ENCODE peak calls at places on chromosomes 1 and 21, in four cellular contexts. I is RWPE2, O is IMR-90, G is suprapubic skin. W is an unnamed sample.

GRCh38 chr1:68143633-68144032 is 88.7 kb downstream of the WLS start:
- DNase-seq in I (no peak), G (no peak), O (no peak), W (no peak)

GRCh38 chr1:7229696-7230095 is 444.4 kb downstream of the CAMTA1 start:
- DNase-seq in G (no peak), I (no peak), O (peak; percentile 74), W (peak; percentile 69)

GRCh38 chr21:14545906-14546480 is at the start of gene SAMSN1:
- DNase-seq in I (no peak), O (no peak), G (no peak), W (no peak)

GRCh38 chr1:91166106-91166712 is 144.4 kb upstream of the ZNF644 start:
- DNase-seq in O (peak; percentile 56), G (no peak), I (no peak), W (peak; percentile 78)

GRCh38 chr1:54309631-54310366 is 96.4 kb downstream of the SSBP3 start:
- DNase-seq in I (no peak), O (no peak), G (no peak), W (no peak)

GRCh38 chr1:10677508-10678364 is 118.7 kb downstream of the CASZ1 start:
- DNase-seq in I (no peak), G (no peak), O (no peak), W (peak; percentile 16)

GRCh38 chr1:2443285-2444137 is 31.1 kb upstream of the PEX10 start:
- DNase-seq in O (no peak), G (no peak), I (no peak), W (no peak)

GRCh38 chr1:217622042-217622441 is 8.8 kb downstream of the GPATCH2 start:
- DNase-seq in G (no peak), O (no peak), I (no peak), W (no peak)

GRCh38 chr1:160550572-160551034 is 27.5 kb upstream of the SLAMF6 start:
- DNase-seq in G (no peak), I (no peak), O (no peak), W (no peak)

GRCh38 chr1:11531314-11531870 is 52.4 kb downstream of the DISP3 start:
- DNase-seq in O (no peak), G (peak; percentile 58), I (no peak), W (peak; percentile 6)

GRCh38 chr1:43908858-43909257 is 24.7 kb upstream of the ARTN start:
- DNase-seq in I (no peak), G (no peak), O (no peak), W (no peak)

GRCh38 chr1:94720091-94720793 is 99.9 kb upstream of the SLC44A3 start:
- DNase-seq in G (no peak), I (no peak), O (no peak), W (peak; percentile 38)

GRCh38 chr1:156684227-156684782 is 7.1 kb upstream of the NES start:
- DNase-seq in I (no peak), O (peak; percentile 76), G (no peak), W (peak; percentile 86)

GRCh38 chr1:5570931-5571330 is 421.3 kb downstream of the NPHP4 start:
- DNase-seq in G (no peak), I (no peak), O (no peak), W (no peak)

GRCh38 chr1:219945795-219946194 is 17.4 kb upstream of the SLC30A10 start:
- DNase-seq in G (no peak), O (no peak), I (no peak), W (no peak)

GRCh38 chr21:16072692-16073091 is 342.9 kb downstream of the USP25 start:
- DNase-seq in I (no peak), G (no peak), O (peak; percentile 93), W (peak; percentile 93)

GRCh38 chr1:3284691-3285090 is 169.8 kb upstream of the ARHGEF16 start:
- DNase-seq in O (no peak), I (no peak), G (no peak), W (no peak)

GRCh38 chr1:114341886-114342285 is 169.1 kb downstream of the TRIM33 start:
- DNase-seq in I (no peak), G (no peak), O (no peak), W (no peak)

GRCh38 chr1:150543500-150544143 is 5.6 kb upstream of the ADAMTSL4 start:
- DNase-seq in O (no peak), G (no peak), I (no peak), W (peak; percentile 86)

GRCh38 chr1:23187637-23188036 is 19.0 kb upstream of the LUZP1 start:
- DNase-seq in G (no peak), I (no peak), O (no peak), W (no peak)

GRCh38 chr1:209853677-209854076 is 25.9 kb downstream of the UTP25 start:
- DNase-seq in G (no peak), I (no peak), O (no peak), W (no peak)

GRCh38 chr1:88984553-88984945 is 7.9 kb downstream of the KYAT3 start:
- DNase-seq in G (no peak), I (no peak), O (no peak), W (peak; percentile 35)

GRCh38 chr1:151311589-151312331 is 15.5 kb downstream of the PI4KB start:
- DNase-seq in G (no peak), O (peak; percentile 100), I (peak; percentile 98), W (peak; percentile 100)

GRCh38 chr1:10791117-10791951 is 5.1 kb downstream of the CASZ1 start:
- DNase-seq in G (no peak), I (no peak), O (no peak), W (no peak)

GRCh38 chr21:32470206-32470605 is 57.7 kb downstream of the EVA1C start:
- DNase-seq in I (no peak), O (no peak), G (no peak), W (no peak)

GRCh38 chr21:32844653-32845443 is 73.3 kb upstream of the PAXBP1 start:
- DNase-seq in O (peak; percentile 43), G (no peak), I (no peak), W (peak; percentile 95)

GRCh38 chr1:31663622-31664452 is 19.2 kb upstream of the PEF1 start:
- DNase-seq in G (no peak), O (peak; percentile 22), I (no peak), W (peak; percentile 65)

DNA sequence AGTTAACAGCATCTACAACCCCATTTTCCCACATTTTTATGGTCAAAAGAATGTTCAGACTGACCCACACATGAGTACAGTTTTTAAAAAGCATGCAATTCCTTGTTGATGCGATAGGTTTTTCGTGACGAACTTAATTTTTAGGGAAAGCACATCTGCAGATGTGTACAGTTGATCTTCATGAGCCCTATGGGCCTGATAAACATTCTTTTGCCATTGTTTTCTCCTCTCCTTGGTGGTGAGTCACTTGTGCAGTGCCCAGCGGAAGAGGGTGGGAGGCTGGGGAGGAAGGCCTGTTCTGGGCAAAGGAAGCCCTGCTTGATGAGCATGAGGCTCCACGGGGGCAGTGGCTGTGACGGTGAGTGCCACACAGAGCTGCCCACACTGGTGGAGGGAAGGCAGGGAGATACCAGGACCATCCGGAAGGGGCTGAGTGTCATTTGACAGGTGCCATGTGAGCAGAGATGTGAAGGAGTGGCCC is 5.3 kb downstream of the ARF1 start:
- DNase-seq in I (no peak), G (no peak), O (peak; percentile 65), W (peak; percentile 92)
- H3K4me1 ChIP-seq in I (peaks cover 44% of the 10 kb centered on the region), G (peaks cover 92% of the 10 kb centered on the region), O (peaks cover 39% of the 10 kb centered on the region), W (peaks cover 78% of the 10 kb centered on the region)

DNA sequence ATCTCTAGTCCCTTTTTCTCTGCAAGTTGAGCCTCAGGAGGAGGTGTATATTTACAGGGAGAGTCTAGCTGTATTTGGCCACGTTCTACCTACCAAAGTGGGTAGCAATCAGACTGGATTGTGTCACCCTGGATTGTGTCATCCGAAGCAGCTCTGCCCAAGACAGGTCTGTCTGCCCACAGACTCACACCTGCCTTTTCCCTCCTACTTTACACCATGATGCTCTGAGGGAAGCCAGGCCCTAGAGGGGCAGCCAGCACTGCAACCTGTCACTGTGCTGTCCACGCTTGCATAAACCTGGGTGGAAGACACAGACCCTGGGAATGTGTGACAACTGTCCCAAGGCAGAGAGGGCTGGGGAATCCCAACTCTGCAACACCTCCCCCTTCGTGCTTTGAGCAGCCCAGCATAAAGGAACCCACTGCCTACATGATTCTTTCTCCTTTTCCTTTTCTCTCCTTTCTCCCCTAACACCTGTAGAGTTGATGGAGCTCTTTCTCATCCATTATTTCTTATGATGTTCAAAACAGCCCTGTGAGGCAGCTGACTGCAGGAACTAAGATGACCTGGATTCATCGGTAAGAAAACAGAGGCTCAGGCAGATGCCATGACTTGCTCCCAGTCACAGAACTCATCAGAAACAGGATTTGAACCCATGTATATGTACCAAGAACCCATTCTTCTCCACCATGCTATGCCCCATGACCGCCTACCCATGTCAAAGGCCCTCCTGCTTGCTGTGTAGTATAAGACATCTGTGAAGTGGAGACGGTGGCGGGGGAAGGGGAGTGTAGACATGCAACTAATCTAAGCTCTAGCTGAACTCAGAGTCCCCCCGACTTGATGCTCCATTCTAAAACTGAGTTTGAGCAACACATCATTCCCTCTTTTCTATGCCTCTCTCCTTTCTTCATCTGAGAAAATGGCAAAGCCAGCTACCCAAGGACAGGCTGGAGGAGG is 56.0 kb downstream of the ITPKB start:
- DNase-seq in O (no peak), G (no peak), I (no peak), W (no peak)
- H3K27ac ChIP-seq in O (no peak overlapping the region), G (no peak overlapping the region), I (no peak overlapping the region), W (no peak overlapping the region)

GRCh38 chr1:8431028-8431427 is 113.1 kb downstream of the SLC45A1 start:
- DNase-seq in I (no peak), G (no peak), O (no peak), W (no peak)

GRCh38 chr1:8435569-8436071 is 117.7 kb downstream of the SLC45A1 start:
- DNase-seq in G (no peak), I (no peak), O (no peak), W (no peak)

GRCh38 chr1:8431779-8432178 is 113.9 kb downstream of the SLC45A1 start:
- DNase-seq in I (no peak), G (no peak), O (no peak), W (no peak)

GRCh38 chr1:8437286-8437685 is 119.4 kb downstream of the SLC45A1 start:
- DNase-seq in G (no peak), I (no peak), O (no peak), W (no peak)

DNA sequence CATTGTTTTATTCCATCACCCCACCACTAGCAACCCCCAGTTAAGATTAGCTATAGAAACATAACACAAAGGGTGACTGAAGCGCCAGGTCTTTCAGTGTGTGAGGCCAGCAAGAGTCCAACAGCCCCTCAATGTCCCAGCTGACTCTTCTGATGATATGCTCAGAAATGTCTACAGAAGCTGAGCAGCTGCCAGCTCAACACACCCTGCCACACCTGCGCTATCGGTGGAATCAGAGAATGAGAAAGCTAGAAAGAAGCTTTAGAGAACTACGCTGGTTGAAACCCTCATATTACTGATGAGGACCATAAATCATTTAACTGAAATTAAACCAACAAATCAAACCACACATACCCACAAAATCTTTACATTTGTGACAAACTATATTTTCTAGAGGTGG is 116.2 kb downstream of the SLC45A1 start:
- DNase-seq in I (no peak), O (no peak), G (no peak), W (no peak)
- H3K4me1 ChIP-seq in I (no peaks in the 10 kb centered on the region), O (peaks cover 10% of the 10 kb centered on the region), G (peaks cover 17% of the 10 kb centered on the region), W (peaks cover 7% of the 10 kb centered on the region)

DNA sequence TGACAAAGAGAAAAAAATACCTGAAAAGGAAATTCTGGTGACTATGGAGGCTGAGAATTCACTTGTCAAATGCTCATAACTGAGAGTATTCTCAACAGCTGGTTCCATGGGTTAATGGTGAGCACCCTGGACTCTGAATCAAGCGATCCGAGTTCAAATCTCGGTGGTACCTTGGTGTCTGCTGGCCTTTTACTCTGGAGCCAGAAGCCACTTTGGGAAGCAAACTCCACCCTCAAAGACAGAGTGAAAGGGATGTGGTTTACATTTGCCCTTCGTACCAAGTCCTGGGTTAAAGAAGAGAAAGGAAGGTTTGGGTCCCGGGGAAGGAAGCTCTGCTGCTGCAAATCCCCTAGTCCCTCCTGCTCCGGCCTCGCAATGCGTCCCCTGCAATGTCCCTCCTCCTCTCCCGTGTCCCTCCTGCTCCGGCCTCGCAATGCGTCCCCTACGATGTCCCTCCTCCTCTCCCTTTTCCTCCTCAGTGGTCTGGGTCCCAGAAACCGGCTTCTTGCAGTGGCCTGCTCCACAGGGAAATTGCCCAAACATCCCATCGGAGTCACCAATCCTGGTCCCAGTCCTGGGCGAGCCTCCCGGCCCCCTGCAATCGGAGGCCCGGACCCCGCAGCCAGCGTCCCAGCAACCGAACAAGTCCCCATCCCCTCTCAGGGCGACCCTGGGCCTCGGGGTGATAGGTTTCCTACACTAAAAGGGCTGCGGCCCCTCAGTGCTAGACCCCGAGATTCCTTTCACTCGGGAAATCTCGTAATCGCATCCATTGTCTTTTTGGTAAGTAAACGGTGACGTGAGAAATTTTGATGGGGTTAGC is 129.4 kb downstream of the PPIAL4G start:
- DNase-seq in I (no peak), O (peak; percentile 60), G (no peak), W (peak; percentile 34)
- H3K27ac ChIP-seq in I (no peak overlapping the region), O (no peak overlapping the region), G (no peak overlapping the region), W (no peak overlapping the region)